ENCODE peak calls at places on chromosomes 12 and 14, in six cellular contexts. O is HT1080, M is HTR-8/SVneo, V is EL, E is stomach, B is AG10803. T is an unnamed sample.

GRCh38 chr12:45670339-45671065 is 59.0 kb upstream of the ARID2 start:
- DNase-seq in O (peak), M (no peak), V (peak), E (no peak), B (peak), T (no peak)

GRCh38 chr12:45329238-45329637 is 113.3 kb downstream of the ANO6 start:
- DNase-seq in O (no peak), M (no peak), V (no peak), E (no peak), B (peak), T (no peak)

GRCh38 chr12:129312048-129312447 is 458.8 kb downstream of the GLT1D1 start:
- DNase-seq in O (no peak), M (no peak), V (no peak), E (no peak), B (no peak), T (no peak)

GRCh38 chr14:45587142-45587541 is 334.1 kb upstream of the MIS18BP1 start:
- DNase-seq in O (no peak), M (no peak), V (no peak), E (no peak), B (no peak), T (no peak)

GRCh38 chr14:90830931-90831701 is 14.9 kb upstream of the TTC7B start:
- DNase-seq in O (no peak), M (no peak), V (no peak), E (no peak), B (no peak), T (no peak)

GRCh38 chr14:71250791-71251190 is 343.5 kb downstream of the PCNX1 start:
- DNase-seq in O (no peak), M (no peak), V (no peak), E (no peak), B (no peak), T (peak)

GRCh38 chr12:115323223-115323905 is 639.4 kb upstream of the TBX3 start:
- DNase-seq in O (peak), M (no peak), V (peak), E (no peak), B (peak), T (peak)

GRCh38 chr12:49902399-49903350 is 1.0 kb downstream of the FAIM2 start:
- DNase-seq in O (no peak), M (no peak), V (no peak), E (no peak), B (no peak), T (no peak)

GRCh38 chr14:22837059-22837749 is 819 bp downstream of the MMP14 start:
- DNase-seq in O (no peak), M (peak), V (peak), E (peak), B (peak), T (peak)